ENCODE peak calls at places on chromosome 19, in four cellular contexts. One of them, this sample, is unnamed.

GRCh38 chr19:41386442-41386841 is 10.1 kb downstream of the TMEM91 start:
- DNase-seq in progenitor cell of endocrine pancreas: no peak
- DNase-seq in heart right ventricle: no peak
- DNase-seq in PC-9: no peak
- DNase-seq in this sample: no peak

GRCh38 chr19:16233081-16233776 is 35.5 kb downstream of the AP1M1 start:
- DNase-seq in progenitor cell of endocrine pancreas: no peak
- DNase-seq in heart right ventricle: no peak
- DNase-seq in PC-9: no peak
- DNase-seq in this sample: no peak

GRCh38 chr19:13034636-13035035 is 39.4 kb downstream of the NFIX start:
- DNase-seq in progenitor cell of endocrine pancreas: no peak
- DNase-seq in heart right ventricle: no peak
- DNase-seq in PC-9: no peak
- DNase-seq in this sample: no peak

GRCh38 chr19:15885919-15886318 is 12.0 kb downstream of the CYP4F2 start:
- DNase-seq in progenitor cell of endocrine pancreas: no peak
- DNase-seq in heart right ventricle: no peak
- DNase-seq in PC-9: no peak
- DNase-seq in this sample: no peak

GRCh38 chr19:932647-933552 is 7.1 kb downstream of the ARID3A start:
- DNase-seq in progenitor cell of endocrine pancreas: no peak
- DNase-seq in heart right ventricle: peak
- DNase-seq in PC-9: peak
- DNase-seq in this sample: no peak

GRCh38 chr19:32924200-32924599 is 47.6 kb downstream of the CEP89 start:
- DNase-seq in progenitor cell of endocrine pancreas: no peak
- DNase-seq in heart right ventricle: no peak
- DNase-seq in PC-9: no peak
- DNase-seq in this sample: no peak

GRCh38 chr19:38319421-38320258 is at the start of gene KCNK6:
- DNase-seq in progenitor cell of endocrine pancreas: no peak
- DNase-seq in heart right ventricle: peak
- DNase-seq in PC-9: peak
- DNase-seq in this sample: peak

GRCh38 chr19:2168619-2169424 is 5.1 kb downstream of the DOT1L start:
- DNase-seq in progenitor cell of endocrine pancreas: peak
- DNase-seq in heart right ventricle: peak
- DNase-seq in PC-9: peak
- DNase-seq in this sample: no peak

GRCh38 chr19:22595918-22596341 is 38.2 kb upstream of the ZNF492 start:
- DNase-seq in progenitor cell of endocrine pancreas: no peak
- DNase-seq in heart right ventricle: peak
- DNase-seq in PC-9: no peak
- DNase-seq in this sample: no peak

GRCh38 chr19:57830071-57830602 is at the start of gene ZNF587B:
- DNase-seq in progenitor cell of endocrine pancreas: peak
- DNase-seq in heart right ventricle: peak
- DNase-seq in PC-9: peak
- DNase-seq in this sample: peak

GRCh38 chr19:16531380-16531669 is 10.9 kb downstream of the CHERP start:
- DNase-seq in progenitor cell of endocrine pancreas: no peak
- DNase-seq in heart right ventricle: no peak
- DNase-seq in PC-9: no peak
- DNase-seq in this sample: no peak

GRCh38 chr19:5539431-5539833 is 28.3 kb downstream of the TINCR start:
- DNase-seq in progenitor cell of endocrine pancreas: no peak
- DNase-seq in heart right ventricle: peak
- DNase-seq in PC-9: no peak
- DNase-seq in this sample: no peak

GRCh38 chr19:50569023-50569697 is 925 bp upstream of the LRRC4B start:
- DNase-seq in progenitor cell of endocrine pancreas: no peak
- DNase-seq in heart right ventricle: no peak
- DNase-seq in PC-9: no peak
- DNase-seq in this sample: no peak

GRCh38 chr19:33390120-33390907 is 16.8 kb downstream of the CEBPG start:
- DNase-seq in progenitor cell of endocrine pancreas: no peak
- DNase-seq in heart right ventricle: peak
- DNase-seq in PC-9: no peak
- DNase-seq in this sample: no peak

GRCh38 chr19:38374332-38375097 is at the start of gene PSMD8:
- DNase-seq in progenitor cell of endocrine pancreas: peak
- DNase-seq in heart right ventricle: peak
- DNase-seq in PC-9: peak
- DNase-seq in this sample: peak

GRCh38 chr19:11091343-11092153 is 2.3 kb downstream of the LDLR start:
- DNase-seq in progenitor cell of endocrine pancreas: no peak
- DNase-seq in heart right ventricle: no peak
- DNase-seq in PC-9: peak
- DNase-seq in this sample: no peak

GRCh38 chr19:40443930-40444180 is 280 bp downstream of the SERTAD3 start:
- DNase-seq in progenitor cell of endocrine pancreas: no peak
- DNase-seq in heart right ventricle: no peak
- DNase-seq in PC-9: no peak
- DNase-seq in this sample: no peak

GRCh38 chr19:49338691-49339363 is 3.6 kb downstream of the CD37 start:
- DNase-seq in progenitor cell of endocrine pancreas: peak
- DNase-seq in heart right ventricle: peak
- DNase-seq in PC-9: peak
- DNase-seq in this sample: no peak

GRCh38 chr19:15683411-15683810 is 10.5 kb downstream of the CYP4F12 start:
- DNase-seq in progenitor cell of endocrine pancreas: no peak
- DNase-seq in heart right ventricle: no peak
- DNase-seq in PC-9: no peak
- DNase-seq in this sample: no peak

GRCh38 chr19:29622191-29623070 is 16.3 kb downstream of the POP4 start:
- DNase-seq in progenitor cell of endocrine pancreas: no peak
- DNase-seq in heart right ventricle: no peak
- DNase-seq in PC-9: no peak
- DNase-seq in this sample: no peak

GRCh38 chr19:32599258-32599657 is 18.3 kb downstream of the PDCD5 start:
- DNase-seq in progenitor cell of endocrine pancreas: no peak
- DNase-seq in heart right ventricle: no peak
- DNase-seq in PC-9: no peak
- DNase-seq in this sample: no peak

GRCh38 chr19:14367016-14367415 is 14.2 kb upstream of the ADGRE5 start:
- DNase-seq in progenitor cell of endocrine pancreas: no peak
- DNase-seq in heart right ventricle: no peak
- DNase-seq in PC-9: no peak
- DNase-seq in this sample: no peak

GRCh38 chr19:14366529-14366928 is 14.7 kb upstream of the ADGRE5 start:
- DNase-seq in progenitor cell of endocrine pancreas: peak
- DNase-seq in heart right ventricle: peak
- DNase-seq in PC-9: peak
- DNase-seq in this sample: no peak

GRCh38 chr19:14363203-14364097 is 17.8 kb upstream of the ADGRE5 start:
- DNase-seq in progenitor cell of endocrine pancreas: peak
- DNase-seq in heart right ventricle: peak
- DNase-seq in PC-9: peak
- DNase-seq in this sample: no peak

GRCh38 chr19:14361824-14362223 is 19.4 kb upstream of the ADGRE5 start:
- DNase-seq in progenitor cell of endocrine pancreas: no peak
- DNase-seq in heart right ventricle: no peak
- DNase-seq in PC-9: no peak
- DNase-seq in this sample: no peak
- TF ChIP-seq CTCF in progenitor cell of endocrine pancreas: no peak
- TF ChIP-seq CTCF in heart right ventricle: peak
- TF ChIP-seq CTCF in PC-9: no peak
- TF ChIP-seq CTCF in this sample: no peak

DNA sequence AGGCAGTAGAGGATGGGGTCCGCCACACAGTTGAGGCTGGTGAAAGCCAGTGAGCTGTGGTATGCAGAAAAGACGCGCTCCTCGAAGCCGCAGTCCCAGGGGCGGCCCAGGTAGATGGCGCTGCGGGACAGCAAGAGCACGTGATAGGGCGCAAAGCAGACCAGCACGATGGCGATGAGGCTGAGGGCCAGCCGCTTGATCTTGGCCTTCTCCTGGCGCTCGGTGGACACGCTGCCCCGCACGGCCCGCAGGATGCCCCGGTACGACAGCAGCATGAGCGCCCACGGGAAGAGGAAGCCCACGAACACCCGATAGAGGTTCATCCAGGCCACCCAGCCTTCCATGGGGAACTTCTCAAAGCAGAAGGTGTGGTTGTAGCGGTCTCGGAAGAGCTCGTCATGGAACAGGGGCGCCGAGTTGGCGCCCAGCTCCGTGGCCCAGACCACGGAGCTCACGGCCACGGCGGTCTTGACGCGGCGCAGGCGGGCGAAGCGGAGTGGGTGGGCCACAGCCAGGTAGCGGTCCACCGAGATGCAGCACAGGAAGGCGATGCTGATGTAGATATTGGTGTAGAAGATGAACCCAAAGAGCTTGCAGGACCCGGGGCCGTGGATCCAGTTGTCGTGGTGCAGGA is 6.5 kb upstream of the OPA3 start:
- DNase-seq in progenitor cell of endocrine pancreas: peak
- DNase-seq in heart right ventricle: no peak
- DNase-seq in PC-9: peak
- DNase-seq in this sample: no peak
- TF ChIP-seq CTCF in progenitor cell of endocrine pancreas: peak
- TF ChIP-seq CTCF in heart right ventricle: peak
- TF ChIP-seq CTCF in PC-9: peak
- TF ChIP-seq CTCF in this sample: peak

GRCh38 chr19:17775245-17775927 is 19.6 kb upstream of the B3GNT3 start:
- DNase-seq in progenitor cell of endocrine pancreas: peak
- DNase-seq in heart right ventricle: no peak
- DNase-seq in PC-9: peak
- DNase-seq in this sample: no peak
- TF ChIP-seq CTCF in progenitor cell of endocrine pancreas: peak
- TF ChIP-seq CTCF in heart right ventricle: peak
- TF ChIP-seq CTCF in PC-9: peak
- TF ChIP-seq CTCF in this sample: peak

GRCh38 chr19:4063369-4064072 is 3.2 kb downstream of the ZBTB7A start:
- DNase-seq in progenitor cell of endocrine pancreas: no peak
- DNase-seq in heart right ventricle: no peak
- DNase-seq in PC-9: no peak
- DNase-seq in this sample: no peak
- TF ChIP-seq CTCF in progenitor cell of endocrine pancreas: peak
- TF ChIP-seq CTCF in heart right ventricle: peak
- TF ChIP-seq CTCF in PC-9: no peak
- TF ChIP-seq CTCF in this sample: no peak